ENCODE peak calls at places on chromosomes 2 and 18, in nine cellular contexts. T is brain microvascular endothelial cell; R is NCI-H187; Q is activated T-helper 1 cell treated with anti-CD3 and anti-CD28 coated beads, Interleukin-2, amount 50 U/mL, for 16 hours; C is ELR; M is SW480; Z is fibroblast of the conjunctiva; A is hepatic stellate cell; O is T-helper 9 cell. Y is an unnamed sample.

GRCh38 chr2:229118336-229118735 is 152.8 kb downstream of the PID1 start:
- DNase-seq in T (no peak), R (no peak), Q (no peak), C (peak; percentile 44), M (no peak), Z (no peak), A (no peak), O (no peak), Y (no peak)

GRCh38 chr2:61677942-61678341 is 139.8 kb upstream of the XPO1 start:
- DNase-seq in T (no peak), R (no peak), Q (no peak), C (no peak), M (no peak), Z (no peak), A (no peak), O (no peak), Y (no peak)

GRCh38 chr2:24830351-24830750 is 37.1 kb downstream of the CENPO start:
- DNase-seq in T (no peak), R (no peak), Q (no peak), C (peak; percentile 33), M (no peak), Z (peak; percentile 27), A (peak; percentile 62), O (no peak), Y (no peak)

GRCh38 chr2:144708641-144709040 is 188.7 kb upstream of the ZEB2 start:
- DNase-seq in T (no peak), R (no peak), Q (no peak), C (no peak), M (no peak), Z (no peak), A (no peak), O (no peak), Y (no peak)

GRCh38 chr2:26581991-26582842 is 58.9 kb downstream of the CIB4 start:
- DNase-seq in T (no peak), R (no peak), Q (no peak), C (no peak), M (no peak), Z (no peak), A (no peak), O (no peak), Y (no peak)

GRCh38 chr2:126657636-126658315 is 1.8 kb downstream of the GYPC start:
- DNase-seq in T (peak; percentile 95), R (peak; percentile 18), Q (peak; percentile 55), C (peak; percentile 98), M (no peak), Z (peak; percentile 98), A (peak; percentile 90), O (peak; percentile 56), Y (peak; percentile 97)

GRCh38 chr2:135825131-135825854 is 11.7 kb downstream of the LCT start:
- DNase-seq in T (no peak), R (peak; percentile 27), Q (no peak), C (no peak), M (no peak), Z (no peak), A (no peak), O (no peak), Y (no peak)

GRCh38 chr18:9333441-9334350 is 877 bp upstream of the TWSG1 start:
- DNase-seq in T (no peak), R (no peak), Q (no peak), C (peak; percentile 73), M (no peak), Z (no peak), A (no peak), O (peak; percentile 1), Y (no peak)

GRCh38 chr2:199979841-199980628 is 24.7 kb downstream of the MAIP1 start:
- DNase-seq in T (peak; percentile 83), R (peak; percentile 59), Q (peak; percentile 83), C (peak; percentile 85), M (peak; percentile 49), Z (peak; percentile 68), A (peak; percentile 27), O (peak; percentile 88), Y (peak; percentile 68)

GRCh38 chr2:100541404-100541803 is 21.4 kb upstream of the PDCL3 start:
- DNase-seq in T (no peak), R (no peak), Q (no peak), C (no peak), M (no peak), Z (no peak), A (no peak), O (no peak), Y (no peak)

GRCh38 chr18:59927246-59927825 is 27.5 kb downstream of the PMAIP1 start:
- DNase-seq in T (no peak), R (no peak), Q (no peak), C (no peak), M (no peak), Z (no peak), A (no peak), O (no peak), Y (no peak)

GRCh38 chr18:33916200-33916599 is 308.5 kb downstream of the NOL4 start:
- DNase-seq in T (no peak), R (no peak), Q (no peak), C (no peak), M (no peak), Z (no peak), A (no peak), O (no peak), Y (no peak)

GRCh38 chr2:237319086-237319820 is 94.7 kb downstream of the COL6A3 start:
- DNase-seq in T (no peak), R (no peak), Q (no peak), C (no peak), M (no peak), Z (no peak), A (no peak), O (no peak), Y (no peak)

GRCh38 chr2:218777276-218777990 is 4.5 kb upstream of the CYP27A1 start:
- DNase-seq in T (no peak), R (no peak), Q (no peak), C (peak; percentile 13), M (no peak), Z (no peak), A (no peak), O (no peak), Y (no peak)

GRCh38 chr2:128354731-128355470 is 36.2 kb upstream of the HS6ST1 start:
- DNase-seq in T (peak; percentile 39), R (no peak), Q (no peak), C (no peak), M (no peak), Z (peak; percentile 42), A (peak; percentile 55), O (no peak), Y (no peak)

GRCh38 chr2:189798312-189799029 is 14.2 kb downstream of the PMS1 start:
- DNase-seq in T (peak; percentile 25), R (no peak), Q (no peak), C (peak; percentile 74), M (peak; percentile 27), Z (peak; percentile 73), A (peak; percentile 9), O (no peak), Y (no peak)

GRCh38 chr2:2564300-2565085 is 233.4 kb upstream of the MYT1L start:
- DNase-seq in T (no peak), R (peak; percentile 23), Q (no peak), C (no peak), M (no peak), Z (no peak), A (no peak), O (no peak), Y (no peak)

GRCh38 chr2:218895326-218895725 is 14.7 kb downstream of the WNT10A start:
- DNase-seq in T (no peak), R (no peak), Q (no peak), C (no peak), M (peak; percentile 93), Z (no peak), A (no peak), O (no peak), Y (no peak)

Y was measured in smooth muscle cell of the brain vasculature.